ENCODE peak calls at places on chromosomes 11 and 22, in ten cellular contexts. H, X, J, V, F, D, T, M, Q and O are unnamed samples.
A peak's percentile ranks its signal among the peaks of the same experiment; 100 is the strongest.

GRCh38 chr22:37520754-37521153 is 1.5 kb upstream of the CARD10 start:
- DNase-seq in H (no peak), X (no peak), J (no peak), V (peak; percentile 40), F (no peak), D (no peak), T (no peak), M (no peak), Q (no peak), O (no peak)

GRCh38 chr11:57775474-57775873 is 13.9 kb downstream of the CTNND1 start:
- DNase-seq in H (no peak), X (no peak), J (no peak), V (no peak), F (no peak), D (no peak), T (no peak), M (no peak), Q (no peak), O (no peak)

GRCh38 chr11:64223001-64223651 is 2.9 kb downstream of the TRPT1 start:
- DNase-seq in H (no peak), X (no peak), J (no peak), V (peak; percentile 75), F (no peak), D (no peak), T (no peak), M (no peak), Q (no peak), O (no peak)

GRCh38 chr11:10394229-10395100 is 60.6 kb upstream of the AMPD3 start:
- DNase-seq in H (no peak), X (peak; percentile 64), J (peak; percentile 80), V (no peak), F (no peak), D (peak; percentile 90), T (no peak), M (no peak), Q (no peak), O (no peak)

GRCh38 chr11:117950999-117951961 is 22.1 kb upstream of the TMPRSS13 start:
- DNase-seq in H (no peak), X (no peak), J (no peak), V (no peak), F (no peak), D (no peak), T (no peak), M (no peak), Q (no peak), O (no peak)

GRCh38 chr11:7851391-7851790 is 54.6 kb upstream of the OR5P2 start:
- DNase-seq in H (no peak), X (no peak), J (peak; percentile 9), V (no peak), F (no peak), D (no peak), T (peak; percentile 8), M (no peak), Q (no peak), O (peak; percentile 18)

GRCh38 chr11:10441652-10442503 is 13.2 kb upstream of the AMPD3 start:
- DNase-seq in H (no peak), X (no peak), J (no peak), V (no peak), F (no peak), D (no peak), T (no peak), M (no peak), Q (no peak), O (no peak)

GRCh38 chr11:36818410-36818809 is 220.4 kb upstream of the RAG2 start:
- DNase-seq in H (no peak), X (no peak), J (no peak), V (no peak), F (peak; percentile 54), D (no peak), T (peak; percentile 6), M (no peak), Q (no peak), O (peak; percentile 31)

GRCh38 chr11:124301482-124301881 is 12.3 kb downstream of the OR8D1 start:
- DNase-seq in H (no peak), X (no peak), J (no peak), V (no peak), F (no peak), D (peak; percentile 54), T (no peak), M (no peak), Q (no peak), O (peak; percentile 73)

GRCh38 chr11:10005955-10006525 is 288.0 kb downstream of the SBF2 start:
- DNase-seq in H (no peak), X (no peak), J (no peak), V (no peak), F (no peak), D (no peak), T (no peak), M (no peak), Q (no peak), O (no peak)

DNA sequence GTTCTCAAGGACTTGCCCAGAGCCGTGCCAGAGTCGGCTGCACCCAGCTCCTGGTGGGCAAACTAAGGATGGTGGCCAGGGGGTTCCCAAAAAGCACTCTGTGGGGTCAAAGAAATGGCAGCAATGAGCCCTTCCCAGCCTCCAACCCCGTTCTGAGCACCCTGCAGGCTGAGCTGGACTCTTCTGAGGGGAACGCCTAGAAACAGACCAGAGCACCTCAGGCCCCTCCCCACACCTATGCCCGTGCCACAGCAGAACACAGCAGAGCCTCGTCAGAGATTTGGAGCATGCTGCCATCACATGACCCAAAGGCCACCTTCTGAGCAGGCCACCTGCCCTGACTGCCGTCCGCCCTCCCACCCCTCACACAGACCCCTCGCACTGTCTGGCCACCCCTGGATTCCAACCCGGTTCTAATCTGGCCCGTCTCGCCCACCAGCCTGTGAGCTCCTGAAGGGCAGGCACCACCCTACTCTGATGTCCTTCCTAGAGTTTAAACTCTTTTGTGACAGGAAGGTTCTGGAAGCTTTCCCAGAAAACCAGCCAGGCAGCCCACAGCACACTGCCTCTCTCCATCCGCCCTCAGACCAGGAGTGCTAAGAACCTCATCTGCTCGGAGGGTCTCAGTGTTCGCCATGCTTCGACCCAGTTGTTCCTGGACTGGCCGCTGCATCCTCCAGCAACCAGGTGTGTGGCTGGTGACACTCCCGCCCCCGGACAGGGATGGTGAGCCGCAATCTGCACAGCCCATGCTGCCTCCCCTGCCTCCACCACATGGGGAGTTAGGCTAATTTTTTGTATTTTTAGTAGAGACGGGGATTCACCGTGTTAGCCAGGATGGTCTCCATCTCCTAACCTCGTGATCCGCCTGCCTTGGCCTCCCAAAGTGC is 97.6 kb downstream of the CELSR1 start:
- DNase-seq in H (no peak), X (no peak), J (no peak), V (no peak), F (no peak), D (no peak), T (no peak), M (no peak), Q (no peak), O (no peak)
- TF ChIP-seq CTCF in H (no peak), X (no peak), J (no peak), V (no peak), F (no peak), D (no peak), T (no peak), M (no peak), Q (no peak), O (no peak)

DNA sequence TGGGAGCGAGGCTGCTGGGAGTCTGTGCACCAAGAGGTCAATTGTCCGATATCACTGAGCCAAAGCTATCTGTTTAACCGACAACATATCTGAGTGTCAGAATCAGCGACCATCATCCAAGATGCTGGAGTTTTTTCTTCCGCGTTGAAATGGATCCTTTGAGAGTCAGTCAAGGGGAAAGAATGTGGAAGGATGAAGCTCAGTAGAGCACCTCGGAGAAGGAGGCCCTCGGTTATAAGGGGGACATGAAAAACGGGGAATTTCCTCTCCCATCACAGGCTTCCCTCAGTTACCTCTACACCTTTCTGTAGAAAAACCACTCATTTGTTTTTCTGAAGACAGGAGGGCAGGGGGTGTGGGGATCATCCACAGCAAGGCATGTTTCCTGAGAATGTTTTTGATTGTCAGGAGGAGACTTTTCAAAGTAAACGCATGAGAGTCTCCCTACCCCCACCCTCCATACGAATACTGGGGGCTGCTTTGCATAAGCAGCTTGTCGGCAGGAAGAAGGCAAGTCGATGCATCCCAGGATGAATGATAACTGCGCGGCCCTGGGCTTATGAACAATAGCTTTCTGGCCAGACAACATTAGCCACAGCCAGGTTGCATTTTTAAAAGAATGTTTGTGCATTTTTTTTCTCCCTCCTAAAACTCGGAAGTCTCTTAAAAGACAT is 37.7 kb upstream of the CCND1 start:
- DNase-seq in H (no peak), X (peak; percentile 22), J (no peak), V (no peak), F (no peak), D (no peak), T (no peak), M (peak; percentile 35), Q (no peak), O (no peak)
- TF ChIP-seq CTCF in H (no peak), X (no peak), J (no peak), V (no peak), F (no peak), D (no peak), T (no peak), M (no peak), Q (no peak), O (no peak)

DNA sequence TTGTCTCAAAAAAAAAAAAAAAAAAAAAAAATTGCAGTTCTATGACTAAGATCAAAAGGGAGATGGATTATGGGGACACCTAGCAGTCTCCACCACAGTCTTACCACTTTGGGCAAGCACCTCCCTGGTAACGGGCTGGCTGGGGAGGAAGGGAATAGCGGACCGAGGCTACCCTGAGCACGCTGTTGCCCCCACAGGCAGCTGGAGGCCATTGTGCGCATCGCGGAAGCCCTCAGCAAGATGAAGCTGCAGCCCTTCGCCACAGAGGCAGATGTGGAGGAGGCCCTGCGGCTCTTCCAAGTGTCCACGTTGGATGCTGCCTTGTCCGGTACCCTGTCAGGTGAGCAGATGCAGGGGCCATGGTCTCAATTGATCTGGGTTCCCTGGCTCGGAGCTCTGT is 21.2 kb downstream of the MCM5 start:
- DNase-seq in H (no peak), X (no peak), J (no peak), V (peak; percentile 51), F (peak; percentile 51), D (no peak), T (no peak), M (no peak), Q (no peak), O (no peak)
- TF ChIP-seq CTCF in H (no peak), X (no peak), J (no peak), V (no peak), F (peak; percentile 45), D (no peak), T (no peak), M (no peak), Q (no peak), O (no peak)

DNA sequence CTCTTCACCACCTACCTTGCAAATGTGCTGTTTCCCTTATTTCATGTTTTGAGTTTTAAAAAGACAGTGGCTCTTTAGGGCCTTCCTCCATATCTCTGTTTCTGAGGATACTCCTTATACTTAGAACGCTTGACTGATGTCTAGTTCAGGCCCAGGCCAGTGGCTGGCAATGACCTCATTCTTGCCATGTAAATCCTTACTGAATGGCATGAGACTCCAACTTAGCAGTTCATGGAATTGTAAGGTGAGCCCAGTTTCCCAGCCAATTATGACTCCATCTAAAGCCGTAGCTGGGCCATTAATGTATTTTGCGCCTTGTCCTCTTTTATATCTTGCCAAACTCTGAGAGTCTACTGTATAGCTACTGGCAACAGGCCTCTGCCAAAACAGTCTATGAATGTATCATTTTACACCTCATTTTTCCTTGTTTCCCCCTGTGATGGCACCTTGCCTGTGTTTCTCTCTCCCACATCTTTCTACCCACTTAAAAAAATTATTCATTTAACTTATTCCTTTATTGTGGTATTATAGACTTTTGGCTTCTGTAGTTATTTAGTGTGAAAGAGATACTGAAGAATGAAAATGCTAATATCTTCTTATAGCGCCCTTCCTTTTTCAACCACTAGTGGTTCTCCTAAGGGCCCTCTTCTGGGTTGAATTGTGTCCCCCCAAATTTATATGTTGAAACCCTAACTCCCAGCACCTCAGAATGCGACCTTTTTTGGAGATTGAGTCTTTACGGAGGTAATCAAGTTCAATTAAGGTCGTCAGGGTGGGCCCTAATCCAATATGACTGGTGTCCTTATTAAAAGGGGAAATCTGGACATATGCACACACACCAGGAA is 67.4 kb downstream of the ZNRF3 start:
- DNase-seq in H (no peak), X (no peak), J (no peak), V (no peak), F (no peak), D (no peak), T (no peak), M (no peak), Q (no peak), O (no peak)
- TF ChIP-seq CTCF in H (no peak), X (no peak), J (no peak), V (no peak), F (peak; percentile 39), D (no peak), T (peak; percentile 42), M (no peak), Q (no peak), O (no peak)